ENCODE peak calls at places on chromosome 2, in eight cellular contexts. B is A549, G is IMR-90, S is suprapubic skin, N is lower leg skin, K is adrenal gland, W is H54, P is GM12891. L is an unnamed sample.
A peak's percentile ranks its signal among the peaks of the same experiment; 100 is the strongest.

GRCh38 chr2:1498176-1498575 is 84.9 kb downstream of the TPO start:
- DNase-seq in N (no peak), G (no peak), P (no peak), S (peak; percentile 24), W (no peak), B (no peak), K (no peak), L (no peak)

GRCh38 chr2:26043862-26044736 is 10.2 kb downstream of the RAB10 start:
- DNase-seq in S (no peak), B (no peak), P (no peak), G (no peak), N (no peak), K (peak; percentile 81), W (no peak), L (peak; percentile 44)

GRCh38 chr2:236663671-236664101 is 94.1 kb downstream of the ACKR3 start:
- DNase-seq in S (peak; percentile 78), B (no peak), P (no peak), N (no peak), G (peak; percentile 41), K (no peak), W (no peak), L (peak; percentile 31)

GRCh38 chr2:39902103-39902502 is 123.0 kb upstream of the THUMPD2 start:
- DNase-seq in N (no peak), K (no peak), W (no peak), P (no peak), S (no peak), G (peak; percentile 85), B (no peak), L (no peak)

GRCh38 chr2:8407332-8407731 is 274.5 kb upstream of the ID2 start:
- DNase-seq in N (no peak), K (no peak), S (no peak), P (no peak), G (no peak), B (no peak), W (no peak), L (no peak)

GRCh38 chr2:62163106-62163831 is 32.6 kb upstream of the B3GNT2 start:
- DNase-seq in B (no peak), K (no peak), W (no peak), N (no peak), G (no peak), S (no peak), P (no peak), L (no peak)

GRCh38 chr2:70596739-70597138 is 43.1 kb upstream of the TGFA start:
- DNase-seq in W (peak; percentile 25), S (no peak), G (no peak), B (no peak), P (no peak), K (no peak), N (no peak), L (no peak)

GRCh38 chr2:65442420-65443020 is 10.1 kb upstream of the SPRED2 start:
- DNase-seq in B (no peak), P (no peak), G (no peak), W (no peak), K (no peak), N (no peak), S (no peak), L (no peak)

GRCh38 chr2:99974966-99975365 is 167.4 kb downstream of the AFF3 start:
- DNase-seq in N (no peak), P (no peak), B (no peak), S (no peak), K (no peak), W (no peak), G (peak; percentile 59), L (no peak)

GRCh38 chr2:47026738-47027531 is 111.3 kb upstream of the MCFD2 start:
- DNase-seq in S (no peak), G (no peak), N (no peak), W (no peak), B (no peak), K (no peak), P (no peak), L (no peak)

GRCh38 chr2:205692095-205692494 is 9.8 kb downstream of the NRP2 start:
- DNase-seq in N (no peak), G (peak; percentile 57), B (no peak), S (no peak), P (no peak), K (no peak), W (no peak), L (no peak)

GRCh38 chr2:112836695-112837117 is at the start of gene IL1B:
- DNase-seq in G (peak; percentile 81), W (no peak), P (no peak), N (no peak), S (no peak), K (peak; percentile 8), B (peak; percentile 16), L (no peak)

GRCh38 chr2:9753665-9754531 is 89.4 kb upstream of the TAF1B start:
- DNase-seq in B (no peak), G (no peak), N (no peak), K (no peak), P (no peak), S (no peak), W (no peak), L (no peak)

GRCh38 chr2:227480528-227480927 is 8.6 kb downstream of the AGFG1 start:
- DNase-seq in B (no peak), S (no peak), G (no peak), K (no peak), W (no peak), P (no peak), N (no peak), L (no peak)

GRCh38 chr2:55519908-55520885 is 679 bp downstream of the CFAP36 start:
- DNase-seq in B (peak; percentile 19), W (peak; percentile 16), G (peak; percentile 25), S (no peak), N (no peak), K (peak; percentile 23), P (peak; percentile 11), L (no peak)

GRCh38 chr2:205103699-205104098 is 558.4 kb downstream of the PARD3B start:
- DNase-seq in N (no peak), W (no peak), B (no peak), P (no peak), K (no peak), G (no peak), S (no peak), L (no peak)

GRCh38 chr2:209574515-209574914 is 150.7 kb downstream of the MAP2 start:
- DNase-seq in K (no peak), G (no peak), B (no peak), W (no peak), P (no peak), N (no peak), S (no peak), L (no peak)

GRCh38 chr2:149068996-149069888 is 30.7 kb downstream of the LYPD6B start:
- DNase-seq in S (no peak), G (peak; percentile 61), N (peak; percentile 53), B (no peak), P (no peak), W (no peak), K (no peak), L (no peak)

GRCh38 chr2:17976871-17977746 is 98.6 kb downstream of the KCNS3 start:
- DNase-seq in K (no peak), S (peak; percentile 61), G (peak; percentile 100), W (peak; percentile 35), B (no peak), P (no peak), N (peak; percentile 43), L (peak; percentile 90)

GRCh38 chr2:127220102-127220806 is at the start of gene CYP27C1:
- DNase-seq in N (no peak), B (no peak), K (no peak), S (no peak), G (no peak), W (no peak), P (no peak), L (no peak)

GRCh38 chr2:120448427-120448826 is 102.5 kb downstream of the INHBB start:
- DNase-seq in P (no peak), K (no peak), N (no peak), S (no peak), G (no peak), W (no peak), B (no peak), L (no peak)

GRCh38 chr2:219569041-219569440 is 2.3 kb downstream of the OBSL1 start:
- DNase-seq in K (no peak), N (no peak), B (no peak), P (no peak), G (no peak), W (no peak), S (no peak), L (no peak)

GRCh38 chr2:201126308-201127127 is 10.6 kb downstream of the CFLAR start:
- DNase-seq in S (no peak), W (no peak), G (peak; percentile 49), B (no peak), K (peak; percentile 52), N (no peak), P (no peak), L (no peak)

GRCh38 chr2:142415461-142415860 is 284.6 kb upstream of the LRP1B start:
- DNase-seq in B (no peak), S (no peak), N (no peak), K (no peak), P (no peak), W (no peak), G (no peak), L (no peak)
- TF ChIP-seq POLR2A in B (no peak), S (no peak), N (no peak), K (no peak), P (no peak), W (no peak), G (no peak), L (no peak)

GRCh38 chr2:142920579-142920978 is 43.1 kb downstream of the KYNU start:
- DNase-seq in N (no peak), K (no peak), G (peak; percentile 18), S (no peak), P (no peak), W (no peak), B (no peak), L (no peak)
- TF ChIP-seq POLR2A in N (no peak), K (no peak), G (no peak), S (no peak), P (no peak), W (no peak), B (no peak), L (no peak)

GRCh38 chr2:67215636-67216035 is 181.5 kb upstream of the ETAA1 start:
- DNase-seq in N (no peak), P (no peak), S (no peak), K (no peak), G (peak; percentile 69), B (no peak), W (no peak), L (no peak)

GRCh38 chr2:67216103-67216502 is 181.0 kb upstream of the ETAA1 start:
- DNase-seq in P (no peak), W (no peak), S (no peak), N (no peak), B (no peak), G (peak; percentile 24), K (no peak), L (no peak)

GRCh38 chr2:67214585-67215184 is 182.4 kb upstream of the ETAA1 start:
- DNase-seq in P (no peak), S (no peak), N (no peak), G (no peak), W (no peak), K (no peak), B (no peak), L (no peak)

GRCh38 chr2:67213677-67214402 is 183.3 kb upstream of the ETAA1 start:
- DNase-seq in K (no peak), W (no peak), N (no peak), G (no peak), S (no peak), P (no peak), B (no peak), L (no peak)

GRCh38 chr2:67215214-67215613 is 181.9 kb upstream of the ETAA1 start:
- DNase-seq in G (peak; percentile 92), B (peak; percentile 56), S (no peak), W (no peak), K (peak; percentile 77), N (no peak), P (no peak), L (no peak)
- TF ChIP-seq POLR2A in G (no peak), B (no peak), S (no peak), W (no peak), K (no peak), N (no peak), P (no peak), L (no peak)

GRCh38 chr2:74529357-74530238 is at the start of the genes AUP1 and HTRA2:
- DNase-seq in S (peak; percentile 99), K (peak; percentile 99), G (peak; percentile 99), P (peak; percentile 99), W (peak; percentile 99), B (peak; percentile 99), N (peak; percentile 97), L (peak; percentile 98)
- TF ChIP-seq POLR2A in S (peak; percentile 48), K (peak; percentile 76), G (peak; percentile 93), P (no peak), W (peak; percentile 58), B (peak; percentile 86), N (peak; percentile 22), L (peak; percentile 70)